ENCODE peak calls at places on chromosomes 3 and 15, in nine cellular contexts. L, H, M, U, Z, F, X, G and O are unnamed samples.

GRCh38 chr15:50116477-50116876 is 2.6 kb downstream of the ATP8B4 start:
- DNase-seq in X (no peak), G (no peak), L (no peak), M (peak), Z (no peak), H (no peak), F (peak), U (no peak), O (no peak)

GRCh38 chr3:136838641-136839555 is 20.0 kb downstream of the SLC35G2 start:
- DNase-seq in F (peak), G (no peak), M (peak), H (no peak), U (no peak), L (no peak), Z (no peak), X (no peak), O (no peak)

GRCh38 chr15:96166223-96167200 is 164.0 kb upstream of the NR2F2 start:
- DNase-seq in U (no peak), L (no peak), F (no peak), X (no peak), Z (no peak), H (no peak), M (no peak), G (no peak), O (no peak)

GRCh38 chr3:73604491-73604890 is 20.2 kb downstream of the PDZRN3 start:
- DNase-seq in U (no peak), F (no peak), Z (no peak), H (no peak), L (no peak), G (no peak), X (no peak), M (no peak), O (no peak)

GRCh38 chr3:140705954-140706353 is 28.1 kb downstream of the TRIM42 start:
- DNase-seq in F (no peak), X (no peak), L (no peak), H (no peak), U (no peak), M (no peak), G (no peak), Z (no peak), O (no peak)

GRCh38 chr3:101466465-101467309 is 46.3 kb downstream of the SENP7 start:
- DNase-seq in X (no peak), H (peak), G (no peak), L (no peak), M (no peak), F (no peak), Z (peak), U (peak), O (peak)

GRCh38 chr3:125651246-125651645 is 55.9 kb upstream of the OSBPL11 start:
- DNase-seq in F (peak), L (no peak), Z (no peak), M (no peak), U (no peak), G (no peak), H (no peak), X (no peak), O (no peak)

GRCh38 chr15:32901995-32902394 is 184.2 kb downstream of the GREM1 start:
- DNase-seq in F (no peak), Z (no peak), G (no peak), X (no peak), U (no peak), H (no peak), L (no peak), M (no peak), O (no peak)

GRCh38 chr3:13650210-13651056 is 101.5 kb downstream of the FBLN2 start:
- DNase-seq in M (peak), G (no peak), Z (peak), L (no peak), F (peak), U (peak), X (peak), H (peak), O (peak)

GRCh38 chr3:185701891-185702563 is 115.9 kb downstream of the SENP2 start:
- DNase-seq in X (no peak), G (no peak), L (peak), Z (no peak), H (no peak), U (peak), F (no peak), M (no peak), O (no peak)

GRCh38 chr3:34742151-34742550 is 897.2 kb upstream of the ARPP21 start:
- DNase-seq in G (no peak), L (no peak), X (no peak), F (no peak), Z (no peak), M (no peak), U (no peak), H (no peak), O (no peak)

GRCh38 chr3:179812096-179812382 is 159.2 kb downstream of the USP13 start:
- DNase-seq in L (no peak), U (no peak), F (no peak), H (no peak), M (no peak), G (no peak), X (no peak), Z (no peak), O (no peak)

GRCh38 chr15:76059320-76060097 is at the start of gene TMEM266:
- DNase-seq in F (peak), X (peak), G (peak), L (peak), U (peak), M (no peak), Z (peak), H (peak), O (no peak)

GRCh38 chr3:157135671-157136396 is 24.1 kb downstream of the CCNL1 start:
- DNase-seq in Z (peak), L (no peak), M (peak), G (no peak), X (peak), U (no peak), F (no peak), H (no peak), O (no peak)